ENCODE peak calls at places on chromosomes 12 and 14, in four cellular contexts. A is effector memory CD8-positive, alpha-beta T cell; Z is NCI-H2081; T is activated CD4-positive, alpha-beta T cell treated with anti-CD3 and anti-CD28 coated beads, Interleukin-2, amount 50 U/mL, for 24 hours. K is an unnamed sample.

GRCh38 chr14:95540236-95540635 is 5.4 kb downstream of the GLRX5 start:
- DNase-seq in A (no peak), Z (no peak), T (no peak), K (no peak)

GRCh38 chr12:104816845-104817503 is 141.1 kb downstream of the SLC41A2 start:
- DNase-seq in A (no peak), Z (peak), T (no peak), K (no peak)

GRCh38 chr12:39157696-39158342 is 252.4 kb upstream of the CPNE8 start:
- DNase-seq in A (no peak), Z (no peak), T (no peak), K (no peak)

GRCh38 chr14:52117433-52117832 is 48.6 kb upstream of the NID2 start:
- DNase-seq in A (no peak), Z (no peak), T (no peak), K (no peak)

GRCh38 chr14:101587403-101587998 is 26.2 kb downstream of the DIO3 start:
- DNase-seq in A (no peak), Z (no peak), T (no peak), K (no peak)

GRCh38 chr14:71555654-71556559 is 376.3 kb upstream of the RGS6 start:
- DNase-seq in A (peak), Z (no peak), T (peak), K (no peak)

GRCh38 chr12:91529829-91530228 is 347.2 kb upstream of the DCN start:
- DNase-seq in A (no peak), Z (no peak), T (no peak), K (no peak)

GRCh38 chr14:103318750-103319419 is 15.2 kb upstream of the EIF5 start:
- DNase-seq in A (no peak), Z (no peak), T (no peak), K (no peak)

GRCh38 chr12:121860257-121860656 is 1.6 kb upstream of the HPD start:
- DNase-seq in A (no peak), Z (no peak), T (no peak), K (no peak)

GRCh38 chr12:56449622-56449984 is 377 bp upstream of the TIMELESS start:
- DNase-seq in A (no peak), Z (no peak), T (no peak), K (no peak)

GRCh38 chr12:108563135-108563803 is 873 bp downstream of the ISCU start:
- DNase-seq in A (peak), Z (peak), T (peak), K (peak)

GRCh38 chr14:61737913-61738312 is 24.3 kb upstream of the SNAPC1 start:
- DNase-seq in A (no peak), Z (no peak), T (no peak), K (no peak)

GRCh38 chr12:19220861-19221466 is 91.4 kb downstream of the PLEKHA5 start:
- DNase-seq in A (no peak), Z (no peak), T (no peak), K (no peak)

GRCh38 chr12:68113644-68114043 is 45.9 kb downstream of the IFNG start:
- DNase-seq in A (peak), Z (no peak), T (peak), K (no peak)

GRCh38 chr14:97177635-97178034 is 380.5 kb downstream of the VRK1 start:
- DNase-seq in A (no peak), Z (no peak), T (no peak), K (peak)

GRCh38 chr14:69643430-69644200 is 32.2 kb downstream of the SUSD6 start:
- DNase-seq in A (no peak), Z (peak), T (peak), K (no peak)

GRCh38 chr14:30272848-30273563 is 286.0 kb upstream of the G2E3 start:
- DNase-seq in A (no peak), Z (peak), T (no peak), K (no peak)

GRCh38 chr12:77152623-77153193 is 87.3 kb upstream of the E2F7 start:
- DNase-seq in A (no peak), Z (no peak), T (no peak), K (no peak)

GRCh38 chr12:96495841-96496545 is 6.6 kb downstream of the CFAP54 start:
- DNase-seq in A (no peak), Z (no peak), T (no peak), K (no peak)

GRCh38 chr12:84701966-84702365 is 210.6 kb downstream of the SLC6A15 start:
- DNase-seq in A (no peak), Z (no peak), T (no peak), K (no peak)

GRCh38 chr12:44847888-44848770 is 28.0 kb downstream of the NELL2 start:
- DNase-seq in A (peak), Z (no peak), T (peak), K (no peak)

GRCh38 chr14:89165810-89166209 is 251.2 kb downstream of the FOXN3 start:
- DNase-seq in A (no peak), Z (no peak), T (no peak), K (no peak)

GRCh38 chr14:55572578-55572977 is 7.4 kb upstream of the KTN1 start:
- DNase-seq in A (no peak), Z (peak), T (no peak), K (no peak)

GRCh38 chr12:68148261-68148951 is 11.1 kb downstream of the IFNG start:
- DNase-seq in A (no peak), Z (no peak), T (no peak), K (no peak)

GRCh38 chr12:3341594-3341993 is 149.4 kb upstream of the PRMT8 start:
- DNase-seq in A (no peak), Z (no peak), T (no peak), K (no peak)

GRCh38 chr12:96466939-96467751 is 22.2 kb upstream of the CFAP54 start:
- DNase-seq in A (no peak), Z (no peak), T (no peak), K (no peak)

GRCh38 chr12:118494776-118495175 is 118.4 kb downstream of the SUDS3 start:
- DNase-seq in A (no peak), Z (no peak), T (no peak), K (no peak)

GRCh38 chr12:52148541-52149181 is 43.2 kb downstream of the KRT80 start:
- DNase-seq in A (no peak), Z (peak), T (no peak), K (no peak)

GRCh38 chr12:6958609-6959375 is 7.6 kb downstream of the PTPN6 start:
- DNase-seq in A (peak), Z (no peak), T (peak), K (no peak)

GRCh38 chr12:466039-466438 is 6.3 kb downstream of the B4GALNT3 start:
- DNase-seq in A (no peak), Z (no peak), T (no peak), K (no peak)

GRCh38 chr12:93039930-93040329 is 110.8 kb upstream of the EEA1 start:
- DNase-seq in A (no peak), Z (no peak), T (no peak), K (no peak)

GRCh38 chr12:119664642-119665041 is 3.3 kb upstream of the PRKAB1 start:
- DNase-seq in A (no peak), Z (no peak), T (no peak), K (no peak)

GRCh38 chr14:97390031-97390729 is 593.0 kb downstream of the VRK1 start:
- DNase-seq in A (no peak), Z (no peak), T (no peak), K (no peak)

GRCh38 chr14:92603309-92604257 is 90.0 kb downstream of the RIN3 start:
- DNase-seq in A (no peak), Z (peak), T (peak), K (no peak)

GRCh38 chr12:65466906-65467305 is 188.4 kb downstream of the MSRB3 start:
- DNase-seq in A (no peak), Z (no peak), T (no peak), K (no peak)

GRCh38 chr14:85057266-85057665 is 472.7 kb upstream of the FLRT2 start:
- DNase-seq in A (no peak), Z (no peak), T (no peak), K (no peak)

GRCh38 chr14:104510794-104511611 is 68.6 kb upstream of the C14orf180 start:
- DNase-seq in A (no peak), Z (no peak), T (no peak), K (peak)

GRCh38 chr12:117530796-117531195 is 169.4 kb upstream of the NOS1 start:
- DNase-seq in A (no peak), Z (no peak), T (no peak), K (no peak)

K was measured in esophagus muscularis mucosa.